ENCODE peak calls at places on chromosomes 5 and 9, in four cellular contexts. J is smooth muscle cell of the brain vasculature, F is psoas muscle, K is A549. N is an unnamed sample.

GRCh38 chr5:160470437-160471341 is 49.0 kb downstream of the PTTG1 start:
- DNase-seq in J (no peak), F (no peak), K (no peak), N (no peak)

GRCh38 chr5:16589658-16590057 is 27.1 kb downstream of the RETREG1 start:
- DNase-seq in K (no peak), J (no peak), F (no peak), N (no peak)

GRCh38 chr5:154421868-154422267 is 23.9 kb upstream of the SAP30L start:
- DNase-seq in K (peak), F (no peak), J (no peak), N (no peak)

GRCh38 chr5:179816401-179817070 is 4.2 kb upstream of the SQSTM1 start:
- DNase-seq in F (peak), J (no peak), K (no peak), N (no peak)

GRCh38 chr9:79569814-79570448 is 1.8 kb upstream of the TLE4 start:
- DNase-seq in K (no peak), J (no peak), F (no peak), N (no peak)

GRCh38 chr5:150615141-150615699 is 25.2 kb upstream of the SYNPO start:
- DNase-seq in F (peak), J (no peak), K (no peak), N (no peak)

GRCh38 chr5:59104400-59105117 is 521.7 kb downstream of the RAB3C start:
- DNase-seq in K (peak), F (no peak), J (no peak), N (no peak)

GRCh38 chr9:72217306-72217842 is 68.1 kb downstream of the GDA start:
- DNase-seq in J (no peak), K (peak), F (no peak), N (no peak)

GRCh38 chr5:117872798-117873368 is 1115.5 kb downstream of the DTWD2 start:
- DNase-seq in J (no peak), K (no peak), F (no peak), N (no peak)

GRCh38 chr5:112276996-112277395 is 142.1 kb downstream of the EPB41L4A start:
- DNase-seq in F (no peak), J (no peak), K (peak), N (no peak)

GRCh38 chr5:58453326-58453725 is 6.6 kb downstream of the PLK2 start:
- DNase-seq in F (no peak), J (no peak), K (no peak), N (no peak)

GRCh38 chr5:77768978-77769377 is 7.2 kb downstream of the TBCA start:
- DNase-seq in J (no peak), K (no peak), F (no peak), N (no peak)